ENCODE peak calls at places on chromosomes 4 and X, in seven cellular contexts. One of them, this sample, is unnamed.

GRCh38 chr4:112752510-112752909 is 115.6 kb downstream of the LARP7 start:
- DNase-seq in GM20000: no peak
- DNase-seq in cardiac muscle cell: no peak
- DNase-seq in NB4: no peak
- DNase-seq in cardiac fibroblast: no peak
- DNase-seq in hepatocyte: no peak
- DNase-seq in lower leg skin: no peak
- DNase-seq in this sample: no peak

GRCh38 chrX:48487362-48487785 is 11.4 kb downstream of the FTSJ1 start:
- DNase-seq in GM20000: no peak
- DNase-seq in cardiac muscle cell: no peak
- DNase-seq in NB4: no peak
- DNase-seq in cardiac fibroblast: peak
- DNase-seq in hepatocyte: no peak
- DNase-seq in lower leg skin: no peak
- DNase-seq in this sample: no peak

GRCh38 chr4:147078875-147079658 is 133.4 kb upstream of the TTC29 start:
- DNase-seq in GM20000: no peak
- DNase-seq in cardiac muscle cell: peak
- DNase-seq in NB4: no peak
- DNase-seq in cardiac fibroblast: peak
- DNase-seq in hepatocyte: peak
- DNase-seq in lower leg skin: no peak
- DNase-seq in this sample: no peak

GRCh38 chrX:7334253-7334935 is 186.4 kb upstream of the PUDP start:
- DNase-seq in GM20000: no peak
- DNase-seq in cardiac muscle cell: no peak
- DNase-seq in NB4: no peak
- DNase-seq in cardiac fibroblast: peak
- DNase-seq in hepatocyte: no peak
- DNase-seq in lower leg skin: no peak
- DNase-seq in this sample: no peak

GRCh38 chr4:26356067-26356466 is 35.3 kb downstream of the RBPJ start:
- DNase-seq in GM20000: no peak
- DNase-seq in cardiac muscle cell: peak
- DNase-seq in NB4: peak
- DNase-seq in cardiac fibroblast: peak
- DNase-seq in hepatocyte: no peak
- DNase-seq in lower leg skin: no peak
- DNase-seq in this sample: no peak

GRCh38 chr4:134551348-134551747 is 349.8 kb upstream of the PABPC4L start:
- DNase-seq in GM20000: no peak
- DNase-seq in cardiac muscle cell: no peak
- DNase-seq in NB4: no peak
- DNase-seq in cardiac fibroblast: no peak
- DNase-seq in hepatocyte: no peak
- DNase-seq in lower leg skin: no peak
- DNase-seq in this sample: no peak

GRCh38 chr4:2852481-2852881 is 8.8 kb downstream of the ADD1 start:
- DNase-seq in GM20000: peak
- DNase-seq in cardiac muscle cell: no peak
- DNase-seq in NB4: no peak
- DNase-seq in cardiac fibroblast: no peak
- DNase-seq in hepatocyte: no peak
- DNase-seq in lower leg skin: no peak
- DNase-seq in this sample: no peak

GRCh38 chrX:132592880-132593279 is 104.0 kb upstream of the MBNL3 start:
- DNase-seq in GM20000: peak
- DNase-seq in cardiac muscle cell: peak
- DNase-seq in NB4: peak
- DNase-seq in cardiac fibroblast: peak
- DNase-seq in hepatocyte: peak
- DNase-seq in lower leg skin: no peak
- DNase-seq in this sample: peak

GRCh38 chr4:1265351-1265750 is 16.4 kb upstream of the CTBP1 start:
- DNase-seq in GM20000: no peak
- DNase-seq in cardiac muscle cell: no peak
- DNase-seq in NB4: no peak
- DNase-seq in cardiac fibroblast: no peak
- DNase-seq in hepatocyte: no peak
- DNase-seq in lower leg skin: peak
- DNase-seq in this sample: no peak

GRCh38 chr4:184503869-184504300 is 29.5 kb upstream of the IRF2 start:
- DNase-seq in GM20000: no peak
- DNase-seq in cardiac muscle cell: no peak
- DNase-seq in NB4: peak
- DNase-seq in cardiac fibroblast: no peak
- DNase-seq in hepatocyte: no peak
- DNase-seq in lower leg skin: no peak
- DNase-seq in this sample: peak

GRCh38 chr4:4302416-4302815 is 12.4 kb downstream of the ZBTB49 start:
- DNase-seq in GM20000: no peak
- DNase-seq in cardiac muscle cell: peak
- DNase-seq in NB4: no peak
- DNase-seq in cardiac fibroblast: no peak
- DNase-seq in hepatocyte: no peak
- DNase-seq in lower leg skin: no peak
- DNase-seq in this sample: no peak

GRCh38 chr4:111802191-111802590 is 343.1 kb upstream of the FAM241A start:
- DNase-seq in GM20000: no peak
- DNase-seq in cardiac muscle cell: no peak
- DNase-seq in NB4: peak
- DNase-seq in cardiac fibroblast: no peak
- DNase-seq in hepatocyte: no peak
- DNase-seq in lower leg skin: no peak
- DNase-seq in this sample: no peak

GRCh38 chrX:48996969-48997368 is 5.1 kb downstream of the GRIPAP1 start:
- DNase-seq in GM20000: no peak
- DNase-seq in cardiac muscle cell: peak
- DNase-seq in NB4: peak
- DNase-seq in cardiac fibroblast: no peak
- DNase-seq in hepatocyte: no peak
- DNase-seq in lower leg skin: no peak
- DNase-seq in this sample: no peak

GRCh38 chr4:149709640-149710039 is 106.0 kb downstream of the IQCM start:
- DNase-seq in GM20000: no peak
- DNase-seq in cardiac muscle cell: no peak
- DNase-seq in NB4: no peak
- DNase-seq in cardiac fibroblast: no peak
- DNase-seq in hepatocyte: no peak
- DNase-seq in lower leg skin: no peak
- DNase-seq in this sample: no peak

GRCh38 chr4:111923786-111924185 is 221.5 kb upstream of the FAM241A start:
- DNase-seq in GM20000: no peak
- DNase-seq in cardiac muscle cell: no peak
- DNase-seq in NB4: no peak
- DNase-seq in cardiac fibroblast: no peak
- DNase-seq in hepatocyte: no peak
- DNase-seq in lower leg skin: no peak
- DNase-seq in this sample: no peak

GRCh38 chr4:165426331-165426730 is 47.5 kb downstream of the CPE start:
- DNase-seq in GM20000: no peak
- DNase-seq in cardiac muscle cell: no peak
- DNase-seq in NB4: no peak
- DNase-seq in cardiac fibroblast: no peak
- DNase-seq in hepatocyte: no peak
- DNase-seq in lower leg skin: no peak
- DNase-seq in this sample: no peak

GRCh38 chr4:71872767-71873422 is 89.0 kb upstream of the GC start:
- DNase-seq in GM20000: no peak
- DNase-seq in cardiac muscle cell: no peak
- DNase-seq in NB4: no peak
- DNase-seq in cardiac fibroblast: no peak
- DNase-seq in hepatocyte: no peak
- DNase-seq in lower leg skin: no peak
- DNase-seq in this sample: no peak

GRCh38 chrX:68183612-68184214 is 249.6 kb downstream of the OPHN1 start:
- DNase-seq in GM20000: no peak
- DNase-seq in cardiac muscle cell: peak
- DNase-seq in NB4: peak
- DNase-seq in cardiac fibroblast: peak
- DNase-seq in hepatocyte: peak
- DNase-seq in lower leg skin: no peak
- DNase-seq in this sample: no peak

GRCh38 chr4:4853371-4853823 is 6.1 kb upstream of the MSX1 start:
- DNase-seq in GM20000: peak
- DNase-seq in cardiac muscle cell: no peak
- DNase-seq in NB4: no peak
- DNase-seq in cardiac fibroblast: no peak
- DNase-seq in hepatocyte: no peak
- DNase-seq in lower leg skin: no peak
- DNase-seq in this sample: no peak

GRCh38 chr4:7168106-7168505 is 24.2 kb upstream of the SORCS2 start:
- DNase-seq in GM20000: no peak
- DNase-seq in cardiac muscle cell: no peak
- DNase-seq in NB4: no peak
- DNase-seq in cardiac fibroblast: no peak
- DNase-seq in hepatocyte: no peak
- DNase-seq in lower leg skin: no peak
- DNase-seq in this sample: no peak

GRCh38 chrX:12471061-12471460 is 320.2 kb upstream of the PRPS2 start:
- DNase-seq in GM20000: no peak
- DNase-seq in cardiac muscle cell: no peak
- DNase-seq in NB4: no peak
- DNase-seq in cardiac fibroblast: no peak
- DNase-seq in hepatocyte: no peak
- DNase-seq in lower leg skin: no peak
- DNase-seq in this sample: no peak

GRCh38 chr4:175705407-175705806 is 106.7 kb downstream of the GPM6A start:
- DNase-seq in GM20000: no peak
- DNase-seq in cardiac muscle cell: peak
- DNase-seq in NB4: no peak
- DNase-seq in cardiac fibroblast: peak
- DNase-seq in hepatocyte: peak
- DNase-seq in lower leg skin: no peak
- DNase-seq in this sample: no peak

GRCh38 chr4:68864438-68865177 is 48.8 kb downstream of the UGT2B10 start:
- DNase-seq in GM20000: no peak
- DNase-seq in cardiac muscle cell: no peak
- DNase-seq in NB4: peak
- DNase-seq in cardiac fibroblast: no peak
- DNase-seq in hepatocyte: peak
- DNase-seq in lower leg skin: no peak
- DNase-seq in this sample: no peak
- TF ChIP-seq CTCF in GM20000: no peak
- TF ChIP-seq CTCF in cardiac muscle cell: no peak
- TF ChIP-seq CTCF in NB4: no peak
- TF ChIP-seq CTCF in cardiac fibroblast: no peak
- TF ChIP-seq CTCF in hepatocyte: no peak
- TF ChIP-seq CTCF in lower leg skin: no peak
- TF ChIP-seq CTCF in this sample: no peak

GRCh38 chr4:22238742-22239141 is 277.1 kb downstream of the ADGRA3 start:
- DNase-seq in GM20000: no peak
- DNase-seq in cardiac muscle cell: peak
- DNase-seq in NB4: no peak
- DNase-seq in cardiac fibroblast: no peak
- DNase-seq in hepatocyte: peak
- DNase-seq in lower leg skin: no peak
- DNase-seq in this sample: no peak
- TF ChIP-seq CTCF in GM20000: no peak
- TF ChIP-seq CTCF in cardiac muscle cell: peak
- TF ChIP-seq CTCF in NB4: peak
- TF ChIP-seq CTCF in cardiac fibroblast: no peak
- TF ChIP-seq CTCF in hepatocyte: peak
- TF ChIP-seq CTCF in lower leg skin: no peak
- TF ChIP-seq CTCF in this sample: no peak

GRCh38 chr4:140993969-140994459 is 139.3 kb downstream of the RNF150 start:
- DNase-seq in GM20000: no peak
- DNase-seq in cardiac muscle cell: no peak
- DNase-seq in NB4: no peak
- DNase-seq in cardiac fibroblast: no peak
- DNase-seq in hepatocyte: no peak
- DNase-seq in lower leg skin: no peak
- DNase-seq in this sample: no peak

GRCh38 chr4:140995058-140995457 is 138.2 kb downstream of the RNF150 start:
- DNase-seq in GM20000: no peak
- DNase-seq in cardiac muscle cell: no peak
- DNase-seq in NB4: no peak
- DNase-seq in cardiac fibroblast: peak
- DNase-seq in hepatocyte: no peak
- DNase-seq in lower leg skin: no peak
- DNase-seq in this sample: no peak

GRCh38 chr4:140993350-140993749 is 139.9 kb downstream of the RNF150 start:
- DNase-seq in GM20000: no peak
- DNase-seq in cardiac muscle cell: no peak
- DNase-seq in NB4: no peak
- DNase-seq in cardiac fibroblast: no peak
- DNase-seq in hepatocyte: no peak
- DNase-seq in lower leg skin: no peak
- DNase-seq in this sample: no peak

GRCh38 chr4:141002323-141002805 is 130.9 kb downstream of the RNF150 start:
- DNase-seq in GM20000: no peak
- DNase-seq in cardiac muscle cell: peak
- DNase-seq in NB4: no peak
- DNase-seq in cardiac fibroblast: peak
- DNase-seq in hepatocyte: peak
- DNase-seq in lower leg skin: no peak
- DNase-seq in this sample: no peak

GRCh38 chr4:140996757-140997156 is 136.5 kb downstream of the RNF150 start:
- DNase-seq in GM20000: no peak
- DNase-seq in cardiac muscle cell: no peak
- DNase-seq in NB4: no peak
- DNase-seq in cardiac fibroblast: peak
- DNase-seq in hepatocyte: no peak
- DNase-seq in lower leg skin: no peak
- DNase-seq in this sample: no peak
- TF ChIP-seq CTCF in GM20000: no peak
- TF ChIP-seq CTCF in cardiac muscle cell: no peak
- TF ChIP-seq CTCF in NB4: no peak
- TF ChIP-seq CTCF in cardiac fibroblast: no peak
- TF ChIP-seq CTCF in hepatocyte: no peak
- TF ChIP-seq CTCF in lower leg skin: no peak
- TF ChIP-seq CTCF in this sample: no peak

GRCh38 chr4:140754918-140755810 is 1.0 kb downstream of the TBC1D9 start:
- DNase-seq in GM20000: no peak
- DNase-seq in cardiac muscle cell: no peak
- DNase-seq in NB4: no peak
- DNase-seq in cardiac fibroblast: no peak
- DNase-seq in hepatocyte: no peak
- DNase-seq in lower leg skin: no peak
- DNase-seq in this sample: no peak
- TF ChIP-seq CTCF in GM20000: no peak
- TF ChIP-seq CTCF in cardiac muscle cell: no peak
- TF ChIP-seq CTCF in NB4: no peak
- TF ChIP-seq CTCF in cardiac fibroblast: no peak
- TF ChIP-seq CTCF in hepatocyte: no peak
- TF ChIP-seq CTCF in lower leg skin: no peak
- TF ChIP-seq CTCF in this sample: no peak

GRCh38 chrX:46803140-46803539 is 33.7 kb upstream of the RP2 start:
- DNase-seq in GM20000: no peak
- DNase-seq in cardiac muscle cell: no peak
- DNase-seq in NB4: peak
- DNase-seq in cardiac fibroblast: no peak
- DNase-seq in hepatocyte: no peak
- DNase-seq in lower leg skin: peak
- DNase-seq in this sample: no peak
- TF ChIP-seq CTCF in GM20000: no peak
- TF ChIP-seq CTCF in cardiac muscle cell: peak
- TF ChIP-seq CTCF in NB4: peak
- TF ChIP-seq CTCF in cardiac fibroblast: peak
- TF ChIP-seq CTCF in hepatocyte: peak
- TF ChIP-seq CTCF in lower leg skin: no peak
- TF ChIP-seq CTCF in this sample: no peak

GRCh38 chr4:61541474-61541873 is 341.3 kb downstream of the ADGRL3 start:
- DNase-seq in GM20000: no peak
- DNase-seq in cardiac muscle cell: peak
- DNase-seq in NB4: no peak
- DNase-seq in cardiac fibroblast: no peak
- DNase-seq in hepatocyte: peak
- DNase-seq in lower leg skin: no peak
- DNase-seq in this sample: no peak
- TF ChIP-seq CTCF in GM20000: no peak
- TF ChIP-seq CTCF in cardiac muscle cell: peak
- TF ChIP-seq CTCF in NB4: no peak
- TF ChIP-seq CTCF in cardiac fibroblast: no peak
- TF ChIP-seq CTCF in hepatocyte: peak
- TF ChIP-seq CTCF in lower leg skin: no peak
- TF ChIP-seq CTCF in this sample: no peak